ENCODE peak calls at places on chromosomes 11 and 22, in five cellular contexts. U is stimulated activated CD4-positive, alpha-beta T cell treated with anti-CD3 and anti-CD28 coated beads, Interleukin-12 subunit alpha, Interleukin-12 subunit beta, amount 100 ng/mL, for 24 hours; N is fibroblast of the aortic adventitia; Y is lower lobe of right lung; E is retina. C is an unnamed sample.

GRCh38 chr11:134542401-134543143 is 130.5 kb upstream of the B3GAT1 start:
- DNase-seq in U (no peak), N (no peak), Y (no peak), E (no peak), C (peak; percentile 5)

GRCh38 chr22:48886604-48887393 is 940.9 kb downstream of the BRD1 start:
- DNase-seq in U (no peak), N (no peak), Y (peak; percentile 36), E (no peak), C (no peak)

GRCh38 chr22:38864361-38865191 is 7.4 kb downstream of the CBX6 start:
- DNase-seq in U (no peak), N (peak; percentile 43), Y (peak; percentile 56), E (peak; percentile 14), C (no peak)

GRCh38 chr11:97202613-97203292 is 812.9 kb downstream of the JRKL start:
- DNase-seq in U (no peak), N (no peak), Y (no peak), E (peak; percentile 8), C (no peak)

GRCh38 chr11:120911943-120912342 is 112.0 kb upstream of the TBCEL start:
- DNase-seq in U (no peak), N (no peak), Y (no peak), E (no peak), C (no peak)

GRCh38 chr22:22207845-22208564 is 36.6 kb upstream of the VPREB1 start:
- DNase-seq in U (peak; percentile 88), N (peak; percentile 80), Y (peak; percentile 73), E (peak; percentile 61), C (peak; percentile 82)

GRCh38 chr22:25076281-25076680 is 123.4 kb upstream of the CRYBB3 start:
- DNase-seq in U (peak; percentile 63), N (no peak), Y (no peak), E (no peak), C (no peak)

GRCh38 chr11:86696004-86696403 is 23.6 kb upstream of the ME3 start:
- DNase-seq in U (no peak), N (peak; percentile 97), Y (no peak), E (no peak), C (no peak)

GRCh38 chr11:117842131-117842941 is 17.8 kb upstream of the FXYD2 start:
- DNase-seq in U (no peak), N (no peak), Y (peak; percentile 52), E (no peak), C (no peak)

GRCh38 chr11:41175304-41175972 is 284.0 kb downstream of the LRRC4C start:
- DNase-seq in U (no peak), N (no peak), Y (no peak), E (no peak), C (no peak)

GRCh38 chr22:28829358-28830181 is 29.2 kb upstream of the XBP1 start:
- DNase-seq in U (peak; percentile 70), N (peak; percentile 83), Y (peak; percentile 81), E (peak; percentile 80), C (peak; percentile 85)

GRCh38 chr11:123072279-123072678 is 10.3 kb upstream of the HSPA8 start:
- DNase-seq in U (no peak), N (no peak), Y (no peak), E (no peak), C (no peak)

GRCh38 chr11:19241260-19242183 is 777 bp upstream of the E2F8 start:
- DNase-seq in U (peak; percentile 52), N (no peak), Y (peak; percentile 61), E (peak; percentile 54), C (peak; percentile 26)

GRCh38 chr11:121038642-121039409 is 14.9 kb downstream of the TBCEL start:
- DNase-seq in U (no peak), N (no peak), Y (no peak), E (no peak), C (no peak)

GRCh38 chr11:2559527-2560311 is 114.9 kb downstream of the KCNQ1 start:
- DNase-seq in U (no peak), N (no peak), Y (peak; percentile 40), E (no peak), C (peak; percentile 33)

GRCh38 chr22:28986366-28986765 is 75.3 kb downstream of the C22orf31 start:
- DNase-seq in U (no peak), N (peak; percentile 40), Y (no peak), E (no peak), C (no peak)

GRCh38 chr11:41237386-41237785 is 222.1 kb downstream of the LRRC4C start:
- DNase-seq in U (no peak), N (no peak), Y (no peak), E (no peak), C (no peak)

GRCh38 chr22:47090591-47091240 is 328.3 kb downstream of the TBC1D22A start:
- DNase-seq in U (no peak), N (peak; percentile 39), Y (no peak), E (peak; percentile 41), C (no peak)

GRCh38 chr11:27124514-27125264 is 84.1 kb downstream of the BBOX1 start:
- DNase-seq in U (no peak), N (peak; percentile 65), Y (no peak), E (no peak), C (no peak)

GRCh38 chr22:19253143-19253542 is 38.4 kb downstream of the CLTCL1 start:
- DNase-seq in U (no peak), N (no peak), Y (no peak), E (no peak), C (no peak)

GRCh38 chr22:23826510-23827350 is 12.1 kb downstream of the DERL3 start:
- DNase-seq in U (no peak), N (no peak), Y (peak; percentile 39), E (no peak), C (no peak)

C was measured in glutamatergic neuron.